ENCODE peak calls at places on chromosomes 4 and X, in four cellular contexts. H, Z, T and B are unnamed samples.

GRCh38 chr4:47383829-47384427 is 79.6 kb downstream of the COMMD8 start:
- DNase-seq in T (no peak), H (peak), Z (no peak), B (peak)

GRCh38 chr4:102575369-102576129 is 74.4 kb downstream of the NFKB1 start:
- DNase-seq in H (peak), Z (no peak), T (no peak), B (peak)

GRCh38 chr4:26717332-26717731 is 133.4 kb downstream of the TBC1D19 start:
- DNase-seq in Z (no peak), H (peak), T (no peak), B (peak)

GRCh38 chrX:97398030-97398551 is 514.4 kb downstream of the RPA4 start:
- DNase-seq in Z (no peak), H (peak), T (no peak), B (no peak)

GRCh38 chr4:13700196-13701140 is 72.9 kb upstream of the BOD1L1 start:
- DNase-seq in T (no peak), H (peak), Z (no peak), B (peak)

GRCh38 chr4:113327513-113327912 is 278.1 kb downstream of the ANK2 start:
- DNase-seq in Z (no peak), T (no peak), H (no peak), B (no peak)

GRCh38 chr4:176123710-176124407 is 58.2 kb downstream of the WDR17 start:
- DNase-seq in T (no peak), H (peak), Z (peak), B (peak)

GRCh38 chr4:176794151-176794550 is 1.4 kb upstream of the VEGFC start:
- DNase-seq in Z (no peak), T (no peak), H (peak), B (peak)

GRCh38 chr4:91256043-91256442 is 1047.7 kb upstream of the GRID2 start:
- DNase-seq in H (no peak), Z (no peak), T (no peak), B (no peak)

GRCh38 chr4:147581601-147582350 is 35.4 kb upstream of the TMEM184C start:
- DNase-seq in Z (no peak), T (no peak), H (peak), B (peak)

GRCh38 chr4:114728426-114728825 is 129.8 kb downstream of the UGT8 start:
- DNase-seq in Z (no peak), T (no peak), H (no peak), B (no peak)

GRCh38 chr4:1716065-1716945 is 4.2 kb upstream of the SLBP start:
- DNase-seq in H (no peak), T (no peak), Z (no peak), B (no peak)

GRCh38 chr4:1714303-1715001 is 2.3 kb upstream of the SLBP start:
- DNase-seq in T (no peak), H (no peak), Z (no peak), B (no peak)

GRCh38 chr4:1715002-1715761 is 3.1 kb upstream of the SLBP start:
- DNase-seq in H (no peak), T (no peak), Z (no peak), B (no peak)

GRCh38 chr4:1718095-1718850 is 2.9 kb downstream of the TMEM129 start:
- DNase-seq in Z (peak), T (no peak), H (no peak), B (no peak)

DNA sequence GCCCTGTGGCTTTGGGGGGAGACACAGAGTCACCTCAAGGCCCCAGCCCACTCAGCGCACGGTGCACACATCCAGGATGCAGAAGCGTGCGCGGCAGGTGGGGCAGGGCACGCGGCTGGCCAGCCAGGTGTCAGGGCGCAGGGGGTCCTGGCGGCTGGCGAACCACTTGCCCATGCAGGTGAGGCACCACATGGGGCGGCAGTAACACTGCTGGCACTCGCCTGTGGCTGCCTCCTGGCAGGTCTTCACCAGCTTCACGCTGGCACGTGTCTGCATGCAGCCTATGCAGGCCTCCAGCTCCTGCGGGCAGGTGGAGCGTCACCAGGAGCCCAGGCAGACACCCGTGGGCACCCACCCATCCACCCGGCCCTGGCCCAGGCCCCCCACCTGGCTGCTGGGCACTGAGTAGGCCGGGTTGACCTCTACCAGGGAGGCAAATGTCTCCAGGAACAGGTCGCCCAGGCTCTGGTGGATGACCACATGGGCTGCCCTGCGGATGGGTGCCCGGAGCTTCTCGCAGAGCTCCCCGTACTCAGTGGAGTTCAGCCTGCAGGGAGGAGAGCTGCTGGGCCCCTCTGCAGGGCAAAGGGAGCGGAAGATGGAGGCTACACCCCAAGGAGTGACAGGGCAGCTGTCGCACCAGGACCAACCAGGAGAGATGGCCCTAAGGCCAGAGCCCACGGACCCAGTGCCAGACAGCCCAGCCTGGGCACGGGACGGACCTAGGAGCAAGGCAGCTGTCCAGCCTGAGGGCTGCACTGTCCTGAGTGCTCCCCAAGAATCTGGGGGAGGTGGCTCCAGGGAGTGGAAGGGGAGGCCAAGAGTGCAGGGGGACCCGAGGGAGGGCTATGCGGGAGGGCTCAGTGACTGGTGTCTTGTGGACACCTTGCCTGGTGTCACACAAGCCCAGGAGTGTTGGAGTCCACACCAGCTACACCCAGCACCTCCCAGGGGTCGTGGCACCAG is 3.7 kb downstream of the TMEM129 start:
- DNase-seq in Z (no peak), H (no peak), T (no peak), B (no peak)
- H3K27ac ChIP-seq in Z (peak), H (no peak), T (no peak), B (no peak)

GRCh38 chr4:85952982-85953650 is 406.7 kb downstream of the MAPK10 start:
- DNase-seq in H (no peak), T (no peak), Z (no peak), B (no peak)

GRCh38 chr4:85952518-85952917 is 407.3 kb downstream of the MAPK10 start:
- DNase-seq in Z (no peak), H (peak), T (no peak), B (peak)

GRCh38 chr4:85953651-85954018 is 406.2 kb downstream of the MAPK10 start:
- DNase-seq in H (no peak), Z (no peak), T (no peak), B (peak)

GRCh38 chr4:85956296-85956955 is 403.4 kb downstream of the MAPK10 start:
- DNase-seq in Z (no peak), H (no peak), T (no peak), B (no peak)

GRCh38 chr4:85955614-85956295 is 404.1 kb downstream of the MAPK10 start:
- DNase-seq in H (no peak), T (no peak), Z (no peak), B (peak)
- H3K4me3 ChIP-seq in H (no peak), T (no peak), Z (no peak), B (no peak)

GRCh38 chrX:136255543-136255942 is 4.3 kb upstream of the MAP7D3 start:
- DNase-seq in H (no peak), Z (no peak), T (no peak), B (no peak)
- H3K27ac ChIP-seq in H (no peak), Z (no peak), T (peak), B (no peak)

GRCh38 chr4:76024007-76024406 is 710 bp upstream of the CXCL10 start:
- DNase-seq in Z (no peak), T (no peak), H (no peak), B (no peak)

GRCh38 chr4:76023381-76023780 is at the start of gene CXCL10:
- DNase-seq in Z (no peak), H (no peak), T (no peak), B (peak)

DNA sequence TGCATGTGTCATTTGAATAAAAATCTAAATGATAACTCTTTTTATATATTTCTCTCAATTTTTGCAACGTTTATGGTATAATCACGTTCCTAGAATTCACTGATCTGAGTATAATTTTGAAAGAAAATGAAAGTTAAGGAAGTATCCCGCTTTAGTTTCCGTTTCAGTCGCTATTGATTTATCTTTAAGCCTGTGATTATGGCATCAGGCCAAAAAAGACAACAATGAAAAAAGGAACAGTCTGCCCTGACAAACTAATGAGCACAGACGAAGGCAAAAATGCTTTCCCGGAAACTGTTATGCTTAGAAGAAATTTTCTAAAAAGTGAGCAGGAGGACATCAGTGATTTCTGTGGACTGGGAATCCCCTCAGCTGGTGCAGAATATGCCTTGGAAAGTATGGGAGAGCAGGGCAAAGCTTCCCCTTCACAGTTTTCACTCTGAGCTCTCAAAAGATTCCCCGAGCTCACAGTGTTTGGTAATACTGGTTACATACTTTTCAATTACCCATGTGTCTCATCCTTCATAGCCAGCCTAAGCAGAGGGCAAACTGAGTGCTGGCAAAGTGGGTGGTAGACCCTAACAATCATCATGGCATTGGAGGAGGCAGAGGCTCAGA is 5.1 kb upstream of the CXCL10 start:
- DNase-seq in H (peak), Z (no peak), T (no peak), B (peak)
- H3K4me3 ChIP-seq in H (no peak), Z (no peak), T (peak), B (no peak)

DNA sequence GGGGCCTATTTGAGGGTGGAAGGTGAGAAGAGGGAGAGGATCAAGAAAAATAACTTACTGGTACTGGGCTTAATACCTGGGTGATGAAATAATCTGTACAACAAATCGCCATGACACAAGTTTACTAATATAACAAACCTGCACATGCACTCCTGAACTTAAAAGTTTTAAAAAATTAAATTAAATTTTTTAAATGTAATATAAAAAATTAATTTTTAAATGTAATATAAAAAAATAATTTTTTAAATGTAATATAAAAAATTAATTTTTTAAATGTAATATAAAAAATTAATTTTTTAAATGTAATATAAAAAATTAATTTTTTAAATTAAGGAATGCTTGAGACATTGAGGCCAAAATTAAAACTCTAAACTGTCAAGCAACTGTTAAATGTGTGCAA is 124.3 kb upstream of the GALNT7 start:
- DNase-seq in T (no peak), Z (no peak), H (no peak), B (no peak)
- H3K27ac ChIP-seq in T (no peak), Z (no peak), H (no peak), B (no peak)

GRCh38 chrX:32395878-32396277 is 815.5 kb downstream of the DMD start:
- DNase-seq in T (no peak), H (no peak), Z (no peak), B (no peak)
- H3K4me3 ChIP-seq in T (no peak), H (no peak), Z (no peak), B (no peak)

GRCh38 chr4:1331591-1332353 is 15.2 kb upstream of the UVSSA start:
- DNase-seq in T (peak), H (no peak), Z (no peak), B (no peak)

GRCh38 chr4:1330761-1331590 is 16.0 kb upstream of the UVSSA start:
- DNase-seq in T (peak), Z (no peak), H (no peak), B (no peak)

GRCh38 chr4:1328267-1329155 is 18.5 kb upstream of the UVSSA start:
- DNase-seq in T (peak), H (no peak), Z (no peak), B (no peak)

GRCh38 chr4:1327526-1328266 is 19.3 kb upstream of the UVSSA start:
- DNase-seq in H (no peak), T (peak), Z (no peak), B (no peak)

GRCh38 chr4:1329408-1330371 is 17.3 kb upstream of the UVSSA start:
- DNase-seq in H (peak), T (peak), Z (no peak), B (peak)
- H3K27ac ChIP-seq in H (peak), T (no peak), Z (no peak), B (peak)